ENCODE peak calls at places on chromosomes 2 and 18, in four cellular contexts. N is GOT3, Q is thyroid gland, T is GM12865. P is an unnamed sample.

GRCh38 chr2:11573418-11574175 is 39.8 kb downstream of the GREB1 start:
- DNase-seq in N (no peak), Q (no peak), T (no peak), P (no peak)

GRCh38 chr18:12766986-12767433 is 64.2 kb downstream of the PSMG2 start:
- DNase-seq in N (no peak), Q (no peak), T (no peak), P (no peak)

GRCh38 chr18:59446012-59446411 is 86.9 kb upstream of the LMAN1 start:
- DNase-seq in N (no peak), Q (no peak), T (no peak), P (peak)

GRCh38 chr18:54209471-54210180 is 14.8 kb downstream of the MBD2 start:
- DNase-seq in N (no peak), Q (no peak), T (peak), P (no peak)

GRCh38 chr2:96914332-96914731 is 44.5 kb upstream of the SEMA4C start:
- DNase-seq in N (no peak), Q (no peak), T (no peak), P (no peak)

GRCh38 chr2:159562248-159562647 is 54.1 kb downstream of the BAZ2B start:
- DNase-seq in N (no peak), Q (no peak), T (no peak), P (peak)

GRCh38 chr2:64325852-64326577 is 127.9 kb upstream of the LGALSL start:
- DNase-seq in N (no peak), Q (no peak), T (peak), P (no peak)

GRCh38 chr2:36343601-36344000 is 12.0 kb upstream of the CRIM1 start:
- DNase-seq in N (no peak), Q (no peak), T (no peak), P (no peak)

GRCh38 chr2:129763190-129763846 is 216.1 kb upstream of the RAB6C start:
- DNase-seq in N (no peak), Q (no peak), T (no peak), P (no peak)

GRCh38 chr2:120779781-120780283 is 44.2 kb downstream of the GLI2 start:
- DNase-seq in N (no peak), Q (no peak), T (no peak), P (peak)

GRCh38 chr2:3785220-3785889 is 82.0 kb downstream of the DCDC2C start:
- DNase-seq in N (no peak), Q (no peak), T (no peak), P (no peak)

GRCh38 chr2:567865-568638 is 109.2 kb downstream of the TMEM18 start:
- DNase-seq in N (no peak), Q (no peak), T (no peak), P (no peak)

GRCh38 chr2:209125291-209125690 is 298.6 kb upstream of the MAP2 start:
- DNase-seq in N (no peak), Q (no peak), T (no peak), P (no peak)

GRCh38 chr2:199955339-199956061 is at the start of the genes MAIP1 and TYW5:
- DNase-seq in N (peak), Q (peak), T (peak), P (peak)

GRCh38 chr2:151422917-151423439 is 13.3 kb downstream of the RIF1 start:
- DNase-seq in N (no peak), Q (no peak), T (peak), P (no peak)

GRCh38 chr2:41020318-41020717 is 568.4 kb upstream of the SLC8A1 start:
- DNase-seq in N (no peak), Q (no peak), T (no peak), P (no peak)

GRCh38 chr2:54360055-54360792 is 95.9 kb upstream of the SPTBN1 start:
- DNase-seq in N (no peak), Q (peak), T (no peak), P (no peak)

GRCh38 chr18:56402872-56403516 is 235.4 kb downstream of the TXNL1 start:
- DNase-seq in N (no peak), Q (no peak), T (no peak), P (no peak)

GRCh38 chr2:209772316-209772715 is 684 bp downstream of the UNC80 start:
- DNase-seq in N (no peak), Q (no peak), T (no peak), P (no peak)

P was measured in NB4.